ENCODE peak calls at places on chromosome 7, in nine cellular contexts. One of them, this sample, is unnamed.

GRCh38 chr7:157514306-157514705 is 177.5 kb downstream of the DNAJB6 start:
- DNase-seq in K562: no peak
- DNase-seq in neural progenitor cell: no peak
- DNase-seq in astrocyte: no peak
- DNase-seq in GM23338: no peak
- DNase-seq in hepatocyte: no peak
- DNase-seq in H9: no peak
- DNase-seq in IMR-90: no peak
- DNase-seq in fibroblast of lung: no peak
- DNase-seq in this sample: no peak

GRCh38 chr7:94367940-94368339 is 26.8 kb upstream of the COL1A2 start:
- DNase-seq in GM23338: no peak
- DNase-seq in fibroblast of lung: peak
- DNase-seq in neural progenitor cell: no peak
- DNase-seq in K562: no peak
- DNase-seq in hepatocyte: peak
- DNase-seq in astrocyte: peak
- DNase-seq in H9: no peak
- DNase-seq in IMR-90: peak
- DNase-seq in this sample: peak

GRCh38 chr7:32618470-32618869 is 123.2 kb downstream of the AVL9 start:
- DNase-seq in neural progenitor cell: no peak
- DNase-seq in GM23338: no peak
- DNase-seq in hepatocyte: no peak
- DNase-seq in IMR-90: no peak
- DNase-seq in fibroblast of lung: no peak
- DNase-seq in H9: no peak
- DNase-seq in K562: peak
- DNase-seq in astrocyte: no peak
- DNase-seq in this sample: no peak

GRCh38 chr7:134943785-134944400 is 42.4 kb upstream of the AGBL3 start:
- DNase-seq in GM23338: no peak
- DNase-seq in fibroblast of lung: peak
- DNase-seq in neural progenitor cell: peak
- DNase-seq in astrocyte: no peak
- DNase-seq in K562: peak
- DNase-seq in H9: no peak
- DNase-seq in IMR-90: peak
- DNase-seq in hepatocyte: peak
- DNase-seq in this sample: no peak

GRCh38 chr7:128827971-128828711 is 2.1 kb upstream of the FLNC start:
- DNase-seq in neural progenitor cell: peak
- DNase-seq in astrocyte: peak
- DNase-seq in hepatocyte: peak
- DNase-seq in fibroblast of lung: peak
- DNase-seq in H9: no peak
- DNase-seq in GM23338: no peak
- DNase-seq in IMR-90: peak
- DNase-seq in K562: peak
- DNase-seq in this sample: peak

GRCh38 chr7:54839538-54840213 is 80.7 kb upstream of the SEC61G start:
- DNase-seq in GM23338: peak
- DNase-seq in hepatocyte: peak
- DNase-seq in H9: peak
- DNase-seq in neural progenitor cell: peak
- DNase-seq in fibroblast of lung: peak
- DNase-seq in astrocyte: peak
- DNase-seq in IMR-90: peak
- DNase-seq in K562: peak
- DNase-seq in this sample: peak

GRCh38 chr7:17405786-17406185 is 107.3 kb downstream of the AHR start:
- DNase-seq in neural progenitor cell: no peak
- DNase-seq in H9: no peak
- DNase-seq in IMR-90: peak
- DNase-seq in fibroblast of lung: peak
- DNase-seq in hepatocyte: peak
- DNase-seq in astrocyte: peak
- DNase-seq in K562: no peak
- DNase-seq in GM23338: no peak
- DNase-seq in this sample: no peak

GRCh38 chr7:157496426-157497275 is 159.8 kb downstream of the DNAJB6 start:
- DNase-seq in GM23338: no peak
- DNase-seq in neural progenitor cell: no peak
- DNase-seq in astrocyte: no peak
- DNase-seq in fibroblast of lung: no peak
- DNase-seq in hepatocyte: no peak
- DNase-seq in H9: peak
- DNase-seq in K562: no peak
- DNase-seq in IMR-90: no peak
- DNase-seq in this sample: peak

GRCh38 chr7:128892521-128893250 is 17.8 kb downstream of the KCP start:
- DNase-seq in fibroblast of lung: no peak
- DNase-seq in K562: no peak
- DNase-seq in IMR-90: no peak
- DNase-seq in astrocyte: no peak
- DNase-seq in H9: no peak
- DNase-seq in GM23338: no peak
- DNase-seq in neural progenitor cell: no peak
- DNase-seq in hepatocyte: no peak
- DNase-seq in this sample: peak

GRCh38 chr7:34309116-34309515 is 348.9 kb upstream of the NPSR1 start:
- DNase-seq in astrocyte: no peak
- DNase-seq in GM23338: peak
- DNase-seq in K562: no peak
- DNase-seq in hepatocyte: no peak
- DNase-seq in neural progenitor cell: no peak
- DNase-seq in fibroblast of lung: no peak
- DNase-seq in IMR-90: no peak
- DNase-seq in H9: no peak
- DNase-seq in this sample: no peak

GRCh38 chr7:1665721-1666250 is 4.3 kb upstream of the ELFN1 start:
- DNase-seq in GM23338: peak
- DNase-seq in hepatocyte: peak
- DNase-seq in fibroblast of lung: no peak
- DNase-seq in astrocyte: no peak
- DNase-seq in K562: peak
- DNase-seq in neural progenitor cell: peak
- DNase-seq in IMR-90: peak
- DNase-seq in H9: peak
- DNase-seq in this sample: peak
- H3K4me2 ChIP-seq in GM23338: peak
- H3K4me2 ChIP-seq in hepatocyte: peak
- H3K4me2 ChIP-seq in fibroblast of lung: no peak
- H3K4me2 ChIP-seq in astrocyte: peak
- H3K4me2 ChIP-seq in K562: no peak
- H3K4me2 ChIP-seq in neural progenitor cell: peak
- H3K4me2 ChIP-seq in IMR-90: no peak
- H3K4me2 ChIP-seq in H9: no peak
- H3K4me2 ChIP-seq in this sample: peak

DNA sequence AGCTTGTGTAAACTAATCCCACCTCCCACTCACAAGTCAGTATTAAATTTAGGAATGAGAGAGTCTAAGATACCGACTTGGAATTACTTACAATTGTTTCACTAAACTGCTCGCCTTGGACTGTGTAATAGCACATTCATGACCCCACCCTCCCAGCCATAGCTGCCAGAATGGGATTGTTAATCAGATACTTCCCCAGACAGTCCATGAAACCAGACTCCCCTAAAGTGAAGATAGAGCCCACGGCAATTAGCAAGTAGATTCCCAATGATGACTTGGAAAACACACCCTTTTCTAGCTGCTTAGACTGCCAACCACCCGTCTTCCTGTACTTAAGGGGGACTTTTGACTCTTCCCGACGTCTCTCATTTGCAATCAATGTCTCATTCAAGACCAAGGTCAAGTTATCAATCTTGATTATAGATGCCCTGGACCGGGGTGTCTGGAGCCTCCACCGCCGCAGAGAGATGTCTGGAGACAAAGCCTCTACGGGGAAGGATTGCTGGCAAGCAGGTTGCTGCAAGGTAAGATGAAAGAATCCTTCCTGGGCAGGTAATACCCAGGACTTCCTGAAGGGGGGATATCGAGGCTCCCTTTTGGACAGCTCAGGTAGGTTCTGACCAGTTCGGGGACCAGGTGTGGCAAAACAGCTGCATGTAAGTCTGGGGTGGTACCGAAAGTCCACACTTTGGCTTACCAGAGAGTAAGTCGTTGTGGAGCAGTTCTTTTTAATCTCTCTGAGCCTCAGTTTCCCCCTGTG is 12.6 kb upstream of the CUX1 start:
- DNase-seq in neural progenitor cell: peak
- DNase-seq in fibroblast of lung: no peak
- DNase-seq in hepatocyte: peak
- DNase-seq in K562: peak
- DNase-seq in H9: peak
- DNase-seq in IMR-90: no peak
- DNase-seq in astrocyte: peak
- DNase-seq in GM23338: peak
- DNase-seq in this sample: no peak
- TF ChIP-seq CTCF in neural progenitor cell: peak
- TF ChIP-seq CTCF in fibroblast of lung: no peak
- TF ChIP-seq CTCF in hepatocyte: peak
- TF ChIP-seq CTCF in K562: peak
- TF ChIP-seq CTCF in H9: peak
- TF ChIP-seq CTCF in IMR-90: no peak
- TF ChIP-seq CTCF in astrocyte: no peak
- TF ChIP-seq CTCF in GM23338: peak
- TF ChIP-seq CTCF in this sample: no peak

GRCh38 chr7:151735854-151736402 is 141.0 kb downstream of the PRKAG2 start:
- DNase-seq in neural progenitor cell: peak
- DNase-seq in hepatocyte: no peak
- DNase-seq in IMR-90: no peak
- DNase-seq in H9: no peak
- DNase-seq in K562: no peak
- DNase-seq in fibroblast of lung: no peak
- DNase-seq in astrocyte: no peak
- DNase-seq in GM23338: peak
- DNase-seq in this sample: peak
- H3K4me2 ChIP-seq in neural progenitor cell: peak
- H3K4me2 ChIP-seq in hepatocyte: peak
- H3K4me2 ChIP-seq in IMR-90: peak
- H3K4me2 ChIP-seq in H9: peak
- H3K4me2 ChIP-seq in K562: no peak
- H3K4me2 ChIP-seq in fibroblast of lung: peak
- H3K4me2 ChIP-seq in astrocyte: peak
- H3K4me2 ChIP-seq in GM23338: peak
- H3K4me2 ChIP-seq in this sample: peak

GRCh38 chr7:102129636-102130370 is 156.9 kb upstream of the SH2B2 start:
- DNase-seq in H9: no peak
- DNase-seq in neural progenitor cell: peak
- DNase-seq in hepatocyte: no peak
- DNase-seq in GM23338: no peak
- DNase-seq in K562: no peak
- DNase-seq in IMR-90: no peak
- DNase-seq in fibroblast of lung: no peak
- DNase-seq in astrocyte: peak
- DNase-seq in this sample: peak

GRCh38 chr7:102120666-102121065 is 166.0 kb upstream of the SH2B2 start:
- DNase-seq in H9: no peak
- DNase-seq in hepatocyte: no peak
- DNase-seq in neural progenitor cell: no peak
- DNase-seq in GM23338: no peak
- DNase-seq in IMR-90: no peak
- DNase-seq in fibroblast of lung: no peak
- DNase-seq in K562: no peak
- DNase-seq in astrocyte: no peak
- DNase-seq in this sample: peak

GRCh38 chr7:102122026-102122425 is 164.6 kb upstream of the SH2B2 start:
- DNase-seq in neural progenitor cell: no peak
- DNase-seq in fibroblast of lung: peak
- DNase-seq in IMR-90: peak
- DNase-seq in astrocyte: peak
- DNase-seq in K562: peak
- DNase-seq in hepatocyte: peak
- DNase-seq in H9: no peak
- DNase-seq in GM23338: no peak
- DNase-seq in this sample: peak

GRCh38 chr7:102128303-102128702 is 158.4 kb upstream of the SH2B2 start:
- DNase-seq in IMR-90: no peak
- DNase-seq in fibroblast of lung: no peak
- DNase-seq in astrocyte: no peak
- DNase-seq in K562: no peak
- DNase-seq in H9: no peak
- DNase-seq in neural progenitor cell: no peak
- DNase-seq in GM23338: no peak
- DNase-seq in hepatocyte: no peak
- DNase-seq in this sample: no peak

GRCh38 chr7:102125127-102125561 is 161.5 kb upstream of the SH2B2 start:
- DNase-seq in fibroblast of lung: peak
- DNase-seq in H9: peak
- DNase-seq in IMR-90: peak
- DNase-seq in astrocyte: peak
- DNase-seq in hepatocyte: peak
- DNase-seq in GM23338: peak
- DNase-seq in neural progenitor cell: peak
- DNase-seq in K562: no peak
- DNase-seq in this sample: peak
- TF ChIP-seq CTCF in fibroblast of lung: no peak
- TF ChIP-seq CTCF in H9: peak
- TF ChIP-seq CTCF in IMR-90: peak
- TF ChIP-seq CTCF in astrocyte: no peak
- TF ChIP-seq CTCF in hepatocyte: peak
- TF ChIP-seq CTCF in GM23338: no peak
- TF ChIP-seq CTCF in neural progenitor cell: no peak
- TF ChIP-seq CTCF in K562: peak
- TF ChIP-seq CTCF in this sample: peak

DNA sequence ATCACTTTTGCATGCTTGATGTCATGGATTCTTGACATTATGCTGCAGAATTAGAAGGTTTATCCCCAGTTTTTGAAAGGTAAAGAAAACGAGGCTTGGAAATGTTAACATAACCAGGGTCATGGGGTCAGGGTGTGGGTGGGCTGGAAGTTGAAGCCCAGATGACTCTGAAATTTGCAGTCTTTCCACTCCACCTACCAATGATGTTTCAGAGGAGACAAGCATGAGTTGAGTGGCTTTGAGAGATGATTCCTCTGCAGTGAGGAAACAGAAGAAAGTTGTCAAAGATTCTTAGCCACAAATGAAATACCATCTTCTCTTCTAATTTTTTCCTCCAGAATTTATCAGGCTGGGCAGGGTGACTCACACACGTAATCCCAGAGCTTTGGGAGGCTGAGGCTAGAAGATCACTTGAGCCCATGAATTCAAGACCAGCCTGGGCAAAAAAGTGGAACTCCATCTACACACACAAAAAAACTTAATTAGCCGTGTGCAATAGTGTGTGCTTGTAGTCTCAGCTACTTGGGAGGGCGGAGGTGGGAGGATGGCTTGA is 239.2 kb upstream of the AUTS2 start:
- DNase-seq in neural progenitor cell: no peak
- DNase-seq in H9: no peak
- DNase-seq in GM23338: no peak
- DNase-seq in K562: no peak
- DNase-seq in fibroblast of lung: no peak
- DNase-seq in hepatocyte: peak
- DNase-seq in IMR-90: no peak
- DNase-seq in astrocyte: peak
- DNase-seq in this sample: no peak
- H3K4me2 ChIP-seq in neural progenitor cell: no peak
- H3K4me2 ChIP-seq in H9: no peak
- H3K4me2 ChIP-seq in GM23338: no peak
- H3K4me2 ChIP-seq in K562: no peak
- H3K4me2 ChIP-seq in fibroblast of lung: no peak
- H3K4me2 ChIP-seq in hepatocyte: no peak
- H3K4me2 ChIP-seq in IMR-90: no peak
- H3K4me2 ChIP-seq in astrocyte: peak
- H3K4me2 ChIP-seq in this sample: no peak

This sample was measured in osteoblast.